ENCODE peak calls at places on chromosomes 5 and 9, in six cellular contexts. N is upper lobe of right lung; F is right lobe of liver; B is right cardiac atrium; X is effector memory CD4-positive, alpha-beta T cell; V is lung. K is an unnamed sample.

GRCh38 chr5:76746677-76747076 is 30.8 kb downstream of the F2R start:
- DNase-seq in F (no peak), B (no peak), V (no peak), X (no peak), N (no peak), K (no peak)

GRCh38 chr5:73719616-73720015 is 93.6 kb downstream of the ARHGEF28 start:
- DNase-seq in X (no peak), N (no peak), V (no peak), B (no peak), F (no peak), K (no peak)

GRCh38 chr5:22316291-22316690 is 536.9 kb downstream of the CDH12 start:
- DNase-seq in N (no peak), V (no peak), F (no peak), B (no peak), X (no peak), K (no peak)

GRCh38 chr9:14687042-14687719 is 6.1 kb downstream of the ZDHHC21 start:
- DNase-seq in F (no peak), X (no peak), V (no peak), B (no peak), N (no peak), K (no peak)

GRCh38 chr5:207599-207998 is 10.4 kb downstream of the CCDC127 start:
- DNase-seq in X (no peak), N (peak), V (no peak), B (no peak), F (no peak), K (peak)

GRCh38 chr9:86766912-86767311 is 180.4 kb downstream of the GAS1 start:
- DNase-seq in V (no peak), N (no peak), B (peak), F (no peak), X (no peak), K (peak)

GRCh38 chr5:19193631-19194030 is 794.4 kb downstream of the CDH18 start:
- DNase-seq in X (no peak), N (no peak), F (no peak), V (no peak), B (no peak), K (no peak)

GRCh38 chr5:43891112-43891511 is 288.1 kb downstream of the NNT start:
- DNase-seq in V (no peak), B (no peak), F (no peak), X (no peak), N (no peak), K (no peak)

GRCh38 chr5:2629035-2629434 is 122.4 kb downstream of the IRX2 start:
- DNase-seq in N (no peak), F (no peak), V (no peak), X (no peak), B (no peak), K (no peak)

GRCh38 chr5:124905256-124905655 is 158.8 kb upstream of the ZNF608 start:
- DNase-seq in N (no peak), X (no peak), V (no peak), F (no peak), B (no peak), K (no peak)

GRCh38 chr5:79151933-79152671 is 40.5 kb downstream of the BHMT start:
- DNase-seq in F (no peak), N (no peak), X (no peak), V (no peak), B (no peak), K (no peak)

GRCh38 chr5:1293997-1294838 is 650 bp downstream of the TERT start:
- DNase-seq in X (no peak), V (no peak), N (no peak), F (no peak), B (peak), K (peak)

GRCh38 chr5:1292139-1292538 is 2.7 kb downstream of the TERT start:
- DNase-seq in V (no peak), X (no peak), B (no peak), F (no peak), N (peak), K (peak)

GRCh38 chr5:1292846-1293415 is 1.9 kb downstream of the TERT start:
- DNase-seq in N (peak), X (no peak), B (peak), F (no peak), V (no peak), K (peak)

GRCh38 chr5:1294839-1295649 is at the start of gene TERT:
- DNase-seq in B (peak), F (no peak), N (peak), X (peak), V (no peak), K (peak)

GRCh38 chr5:1293416-1293996 is 1.4 kb downstream of the TERT start:
- DNase-seq in F (no peak), N (peak), V (no peak), B (peak), X (no peak), K (peak)
- H3K4me3 ChIP-seq in F (no peak), N (no peak), V (no peak), B (no peak), X (no peak), K (no peak)

GRCh38 chr5:16456103-16456832 is 9.3 kb downstream of the ZNF622 start:
- DNase-seq in X (no peak), V (peak), F (no peak), N (peak), B (no peak), K (no peak)
- H3K27ac ChIP-seq in X (no peak), V (peak), F (peak), N (peak), B (peak), K (no peak)

GRCh38 chr5:132464155-132464939 is 26.2 kb downstream of the IRF1 start:
- DNase-seq in F (peak), B (no peak), V (no peak), X (no peak), N (no peak), K (peak)
- H3K4me3 ChIP-seq in F (peak), B (no peak), V (no peak), X (peak), N (peak), K (peak)

DNA sequence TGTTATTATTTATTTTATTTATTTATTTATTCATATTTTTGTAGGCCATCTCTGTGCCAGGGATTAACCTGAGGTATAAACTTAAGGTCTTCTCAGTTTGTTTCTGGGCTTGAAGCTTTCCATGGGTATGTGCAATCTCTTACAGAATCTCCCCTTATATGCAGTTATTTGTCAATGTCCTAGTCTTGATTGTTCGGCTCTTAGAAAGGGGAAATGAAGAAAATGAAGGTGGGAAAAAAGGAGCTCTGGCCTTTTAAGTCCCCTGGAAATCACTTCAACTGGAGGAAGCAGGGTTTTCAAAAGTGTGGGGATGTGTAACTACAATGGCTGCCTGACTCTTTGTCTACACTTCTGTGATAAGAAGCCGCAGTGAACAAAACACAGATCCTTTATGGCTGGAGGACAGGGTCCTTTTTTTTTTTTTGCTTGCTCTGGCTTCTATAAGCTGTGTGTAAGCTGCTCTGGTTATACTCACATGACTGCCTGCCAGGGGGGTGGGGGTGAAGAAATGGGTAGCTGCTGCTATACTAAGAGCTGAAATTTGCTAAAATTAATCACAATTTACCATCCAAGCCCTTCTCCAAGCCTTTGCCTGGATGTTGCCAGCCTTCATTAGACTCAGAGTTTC is 33.7 kb downstream of the CENPP start:
- DNase-seq in F (no peak), N (no peak), X (no peak), V (no peak), B (no peak), K (no peak)
- H3K27ac ChIP-seq in F (no peak), N (no peak), X (no peak), V (no peak), B (no peak), K (no peak)

GRCh38 chr5:155943516-155944407 is 383.2 kb upstream of the SGCD start:
- DNase-seq in N (peak), X (no peak), B (peak), F (peak), V (no peak), K (peak)
- H3K4me3 ChIP-seq in N (no peak), X (no peak), B (no peak), F (no peak), V (no peak), K (no peak)

GRCh38 chr5:132389453-132390286 is 20.2 kb downstream of the SLC22A5 start:
- DNase-seq in N (no peak), V (peak), F (no peak), X (no peak), B (no peak), K (peak)

GRCh38 chr5:132387649-132388117 is 18.2 kb downstream of the SLC22A5 start:
- DNase-seq in V (peak), B (peak), N (no peak), F (no peak), X (no peak), K (peak)

GRCh38 chr5:132389051-132389331 is 19.5 kb downstream of the SLC22A5 start:
- DNase-seq in V (no peak), N (no peak), X (no peak), B (no peak), F (no peak), K (no peak)

GRCh38 chr5:132386644-132387286 is 17.3 kb downstream of the SLC22A5 start:
- DNase-seq in X (peak), B (peak), V (peak), N (peak), F (peak), K (peak)

DNA sequence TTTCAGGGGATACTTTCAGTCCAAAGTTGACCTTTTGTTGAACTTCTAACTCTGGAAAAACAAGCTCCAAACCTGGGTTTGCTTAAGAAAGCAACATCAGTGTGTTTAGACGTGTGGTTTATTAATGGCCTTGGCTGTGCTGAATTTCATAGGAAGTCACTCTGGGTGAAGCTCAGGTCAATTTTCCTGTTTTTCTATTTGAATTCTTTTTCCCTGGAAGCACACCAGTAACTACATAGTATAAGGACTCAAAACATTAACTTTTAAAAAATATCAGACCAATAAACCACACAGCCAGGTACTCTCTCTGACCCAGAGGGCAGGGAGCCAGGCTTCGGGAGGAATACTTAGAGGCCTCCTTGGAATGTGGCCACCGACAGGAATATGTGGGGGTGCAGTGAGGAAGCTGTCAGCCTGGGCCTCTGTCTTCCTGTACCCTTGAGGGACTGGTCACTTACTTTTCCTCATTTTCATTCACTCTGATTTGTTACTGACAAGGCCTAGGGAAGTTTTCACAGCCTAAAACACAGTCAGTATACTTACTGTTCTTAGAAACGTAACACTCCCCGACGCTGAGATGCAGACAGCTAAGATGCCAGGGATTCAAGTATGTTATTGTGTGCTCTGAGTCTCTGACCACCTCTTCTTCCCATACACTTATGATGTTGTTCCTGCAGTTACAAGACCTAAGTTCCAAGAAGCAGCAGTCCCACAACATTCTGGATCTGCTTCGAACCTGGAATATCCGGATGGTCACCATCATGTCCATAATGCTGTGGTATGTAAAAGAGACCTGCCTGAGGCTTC is 18.9 kb downstream of the SLC22A5 start:
- DNase-seq in N (no peak), F (no peak), X (no peak), B (peak), V (no peak), K (peak)
- H3K27ac ChIP-seq in N (peak), F (peak), X (no peak), B (peak), V (peak), K (peak)

GRCh38 chr5:115796656-115797055 is 19.8 kb downstream of the CDO1 start:
- DNase-seq in B (no peak), N (no peak), X (no peak), F (peak), V (no peak), K (no peak)
- H3K4me3 ChIP-seq in B (no peak), N (no peak), X (no peak), F (no peak), V (no peak), K (no peak)

GRCh38 chr5:102523541-102524175 is 24.9 kb upstream of the SLCO6A1 start:
- DNase-seq in F (no peak), N (no peak), X (no peak), B (no peak), V (no peak), K (no peak)
- H3K27ac ChIP-seq in F (no peak), N (no peak), X (no peak), B (no peak), V (no peak), K (no peak)

K was measured in kidney.